ENCODE peak calls at places on chromosomes 2 and 18, in four cellular contexts. S is endothelial cell of umbilical vein, W is mammary epithelial cell, D is DND-41. P is an unnamed sample.

GRCh38 chr2:218831378-218831990 is at the start of gene PRKAG3:
- DNase-seq in S (no peak), W (no peak), D (no peak), P (no peak)

GRCh38 chr2:190947139-190947538 is 66.5 kb downstream of the GLS start:
- DNase-seq in S (peak), W (no peak), D (no peak), P (no peak)

GRCh38 chr2:61785583-61785982 is 68.3 kb downstream of the FAM161A start:
- DNase-seq in S (no peak), W (no peak), D (no peak), P (no peak)

GRCh38 chr2:162265666-162266467 is 22.6 kb upstream of the FAP start:
- DNase-seq in S (no peak), W (no peak), D (no peak), P (no peak)

GRCh38 chr2:39127973-39128372 is 7.1 kb upstream of the SOS1 start:
- DNase-seq in S (no peak), W (peak), D (peak), P (no peak)

GRCh38 chr2:45028276-45028675 is 19.0 kb upstream of the SIX2 start:
- DNase-seq in S (no peak), W (peak), D (no peak), P (no peak)

GRCh38 chr2:226813148-226813701 is 13.6 kb upstream of the IRS1 start:
- DNase-seq in S (no peak), W (no peak), D (peak), P (no peak)

GRCh38 chr2:121427187-121427689 is 103.4 kb upstream of the RNU4ATAC start:
- DNase-seq in S (no peak), W (no peak), D (no peak), P (no peak)

GRCh38 chr2:113010088-113010487 is 4.8 kb downstream of the IL36A start:
- DNase-seq in S (no peak), W (peak), D (no peak), P (no peak)

GRCh38 chr2:212135739-212136138 is 402.9 kb downstream of the ERBB4 start:
- DNase-seq in S (peak), W (no peak), D (no peak), P (peak)

GRCh38 chr2:192195548-192196418 is 1.1 kb upstream of the TMEFF2 start:
- DNase-seq in S (peak), W (no peak), D (no peak), P (peak)

GRCh38 chr2:27442282-27442980 is at the start of gene KRTCAP3:
- DNase-seq in S (no peak), W (no peak), D (no peak), P (no peak)

GRCh38 chr18:6561029-6561861 is 146.5 kb upstream of the L3MBTL4 start:
- DNase-seq in S (no peak), W (no peak), D (no peak), P (no peak)

GRCh38 chr2:20676353-20677215 is 9.6 kb downstream of the GDF7 start:
- DNase-seq in S (no peak), W (no peak), D (no peak), P (no peak)

GRCh38 chr2:88036162-88036561 is 19.4 kb downstream of the KRCC1 start:
- DNase-seq in S (no peak), W (no peak), D (no peak), P (no peak)

GRCh38 chr18:42038936-42039335 is 83.9 kb downstream of the PIK3C3 start:
- DNase-seq in S (peak), W (peak), D (no peak), P (no peak)

GRCh38 chr2:224039080-224039769 is at the start of gene SERPINE2:
- DNase-seq in S (peak), W (peak), D (peak), P (peak)

GRCh38 chr2:102788880-102789250 is 27.0 kb downstream of the TMEM182 start:
- DNase-seq in S (no peak), W (no peak), D (no peak), P (no peak)

GRCh38 chr18:9047715-9048114 is 54.8 kb upstream of the NDUFV2 start:
- DNase-seq in S (no peak), W (no peak), D (no peak), P (peak)

GRCh38 chr2:112168422-112169124 is 30.4 kb downstream of the FBLN7 start:
- DNase-seq in S (no peak), W (peak), D (no peak), P (peak)

GRCh38 chr2:20633794-20634259 is 17.1 kb downstream of the HS1BP3 start:
- DNase-seq in S (peak), W (peak), D (no peak), P (no peak)

DNA sequence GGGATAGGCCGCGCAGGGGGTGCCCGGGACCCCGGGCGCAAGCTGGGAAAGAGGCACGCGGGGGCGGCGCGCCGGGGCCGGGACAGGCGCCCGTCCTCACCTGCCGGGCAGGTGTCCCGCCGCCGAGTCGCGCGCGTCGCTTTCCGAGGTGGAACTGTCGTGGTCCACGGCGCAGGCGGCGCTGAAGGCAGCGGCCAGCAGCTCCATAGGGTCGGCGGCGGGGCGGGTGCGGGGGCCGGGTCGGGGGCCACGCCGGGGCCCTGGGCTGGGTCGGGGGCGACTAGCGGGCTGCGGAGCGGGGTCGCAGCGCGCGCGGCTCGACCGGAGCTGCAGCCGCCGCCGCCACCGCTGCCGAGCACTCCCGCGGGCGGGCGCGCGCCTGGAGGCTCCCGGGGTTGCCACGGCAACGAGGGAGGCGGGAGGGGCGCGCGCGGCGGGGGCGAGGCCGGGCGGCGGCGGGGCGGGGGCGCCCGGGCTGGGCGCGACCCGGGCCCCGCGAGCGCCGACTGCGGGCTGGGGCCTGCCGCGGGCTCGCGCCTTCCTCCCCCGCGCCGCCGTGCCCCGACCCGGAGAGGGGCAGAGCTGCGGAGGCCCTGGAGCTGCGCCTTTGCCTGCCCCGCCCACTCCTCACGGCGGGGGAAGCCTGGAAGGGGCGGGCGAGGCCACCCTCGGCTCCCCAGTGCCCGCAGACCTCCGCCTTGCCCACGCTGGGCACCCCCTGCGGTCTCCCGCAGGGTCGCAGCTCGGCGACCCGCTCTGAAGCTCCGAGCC is 57.9 kb downstream of the SNORC start:
- DNase-seq in S (no peak), W (no peak), D (no peak), P (peak)
- TF ChIP-seq EZH2 in S (no peak), W (no peak), D (no peak), P (no peak)

GRCh38 chr18:58393295-58393694 is 235.6 kb downstream of the ALPK2 start:
- DNase-seq in S (peak), W (no peak), D (no peak), P (no peak)

GRCh38 chr18:58392336-58393000 is 236.4 kb downstream of the ALPK2 start:
- DNase-seq in S (peak), W (no peak), D (no peak), P (no peak)

GRCh38 chr18:58390399-58390798 is 238.5 kb downstream of the ALPK2 start:
- DNase-seq in S (no peak), W (no peak), D (no peak), P (no peak)

GRCh38 chr18:58391113-58391892 is 237.6 kb downstream of the ALPK2 start:
- DNase-seq in S (no peak), W (no peak), D (no peak), P (peak)

GRCh38 chr18:58391932-58392331 is 237.0 kb downstream of the ALPK2 start:
- DNase-seq in S (no peak), W (no peak), D (no peak), P (peak)
- H3K27ac ChIP-seq in S (no peak), W (no peak), D (no peak), P (no peak)

DNA sequence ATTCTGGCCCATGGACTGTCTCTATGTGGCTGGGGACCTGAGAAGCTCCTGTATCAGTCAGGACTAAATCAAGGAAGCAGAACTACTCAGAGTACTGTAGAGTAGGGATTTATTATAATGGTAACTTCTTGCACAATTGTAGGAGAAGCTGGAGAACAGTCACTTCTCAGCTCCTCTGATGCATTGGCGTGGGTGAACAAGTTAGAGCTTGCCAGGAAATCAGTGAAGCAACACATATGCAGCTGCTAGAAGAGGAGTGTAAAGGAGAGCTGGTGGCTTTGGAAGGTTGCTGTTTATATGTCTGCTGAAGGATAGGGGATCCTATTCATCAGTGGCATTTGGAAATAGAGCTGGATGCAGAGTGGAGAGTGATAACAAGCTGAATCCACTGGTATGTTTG is 215.5 kb upstream of the CWC22 start:
- DNase-seq in S (no peak), W (peak), D (no peak), P (peak)
- TF ChIP-seq EZH2 in S (no peak), W (no peak), D (no peak), P (no peak)

DNA sequence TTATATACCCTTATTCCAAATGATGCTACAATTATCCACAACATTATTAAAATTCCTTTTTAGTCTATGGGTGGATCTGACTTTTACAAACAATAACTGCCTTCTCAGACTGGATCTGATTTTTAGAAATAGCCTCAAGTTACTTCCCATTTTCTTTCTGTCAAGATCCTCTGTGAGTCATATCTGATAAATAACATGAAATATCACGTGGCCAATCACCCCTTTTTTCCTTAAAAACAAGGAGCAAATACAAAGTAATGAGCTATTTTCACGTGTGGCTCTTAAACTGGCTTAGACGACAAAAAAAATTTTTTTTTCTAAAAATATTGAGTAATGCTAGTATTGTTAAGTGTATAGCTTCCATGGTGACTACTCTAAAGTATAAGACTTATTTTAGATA is 6.7 kb downstream of the PELI1 start:
- DNase-seq in S (peak), W (no peak), D (no peak), P (no peak)
- H3K27ac ChIP-seq in S (peak), W (peak), D (no peak), P (no peak)

DNA sequence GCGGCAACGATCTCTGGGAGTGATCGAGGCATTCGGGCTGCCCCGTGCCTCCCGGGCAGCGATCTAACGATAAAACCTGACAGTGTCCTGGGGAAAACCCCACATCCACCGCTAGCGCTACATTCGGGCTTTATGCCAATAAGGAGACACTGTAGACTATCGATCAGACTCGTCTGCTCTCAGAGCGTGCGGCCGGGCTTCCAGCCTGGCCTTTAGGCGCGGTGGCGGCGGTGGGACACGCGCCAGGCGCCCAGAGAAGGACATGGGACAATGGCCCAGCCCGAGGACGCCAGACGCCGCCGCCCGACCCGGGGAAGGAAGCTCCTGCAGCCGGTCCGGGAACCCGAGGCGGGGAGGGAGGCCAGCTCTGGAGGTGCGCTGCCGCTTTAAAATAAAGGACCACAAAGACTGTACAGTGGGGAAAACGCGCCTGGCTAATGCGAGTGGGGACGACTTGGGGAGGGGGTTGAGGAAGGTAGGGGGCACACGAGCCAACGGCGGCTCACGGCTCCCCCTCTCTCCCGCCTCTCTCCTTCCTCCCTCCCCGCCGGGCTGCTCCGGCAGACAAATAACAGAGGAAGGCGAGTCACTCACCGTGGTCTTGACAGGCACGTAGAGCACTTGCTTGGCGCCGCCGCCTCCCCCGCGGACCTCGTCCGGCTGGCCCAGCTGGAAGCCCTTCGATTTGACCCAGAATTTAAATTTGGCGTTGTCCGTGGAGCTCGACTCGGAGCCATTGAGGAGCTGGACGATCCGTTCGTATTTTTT is 2.1 kb downstream of the NOL4 start:
- DNase-seq in S (peak), W (peak), D (no peak), P (peak)
- TF ChIP-seq EZH2 in S (peak), W (peak), D (no peak), P (no peak)

DNA sequence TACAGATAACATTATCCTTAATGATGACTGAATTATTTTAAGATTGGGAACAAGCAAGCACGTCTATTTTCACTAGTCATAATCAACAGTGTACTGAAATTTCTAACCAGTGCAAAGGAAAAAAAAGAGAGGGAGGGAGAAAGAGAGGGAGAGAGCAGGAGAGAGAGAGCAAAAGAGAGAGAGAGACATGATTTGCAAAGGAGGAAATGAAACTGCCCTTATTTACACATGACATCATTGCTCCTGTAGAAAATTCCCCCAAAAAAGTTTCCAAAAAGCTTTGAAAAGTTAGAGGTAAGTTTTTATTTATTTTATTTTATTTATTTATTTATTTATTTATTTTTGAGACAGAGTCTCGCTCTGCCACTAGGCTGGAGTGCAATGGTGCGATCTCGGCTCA is 355.3 kb upstream of the CELF4 start:
- DNase-seq in S (no peak), W (no peak), D (no peak), P (no peak)
- H3K27ac ChIP-seq in S (no peak), W (no peak), D (no peak), P (no peak)